ENCODE peak calls at places on chromosomes 1 and 21, in six cellular contexts. A is endothelial cell, J is activated T-cell treated with anti-CD3 and anti-CD28 coated beads for 1 hour, D is RWPE1, V is lower lobe of right lung, F is AG04449. N is an unnamed sample.

GRCh38 chr1:89826594-89826993 is 5.8 kb downstream of the LRRC8D start:
- DNase-seq in D (peak), A (no peak), V (no peak), J (no peak), F (no peak), N (no peak)

GRCh38 chr1:6205849-6206845 is at the start of gene RNF207:
- DNase-seq in A (peak), V (peak), J (peak), F (no peak), D (peak), N (no peak)

GRCh38 chr1:156616463-156616862 is 2.8 kb upstream of the HAPLN2 start:
- DNase-seq in A (peak), F (no peak), J (no peak), V (no peak), D (no peak), N (no peak)

GRCh38 chr1:204213668-204214662 is at the start of gene GOLT1A:
- DNase-seq in F (peak), V (peak), J (peak), D (peak), A (peak), N (no peak)

GRCh38 chr1:40341509-40342380 is 24.7 kb upstream of the COL9A2 start:
- DNase-seq in F (no peak), V (no peak), A (no peak), J (no peak), D (no peak), N (no peak)

GRCh38 chr1:87334351-87335174 is 5.9 kb downstream of the LMO4 start:
- DNase-seq in J (no peak), V (no peak), F (no peak), A (peak), D (peak), N (peak)

GRCh38 chr21:39885119-39885848 is 18.0 kb downstream of the PCP4 start:
- DNase-seq in D (no peak), V (no peak), F (no peak), A (no peak), J (no peak), N (no peak)

GRCh38 chr1:181149326-181150000 is 61.0 kb downstream of the IER5 start:
- DNase-seq in J (peak), A (no peak), V (no peak), D (no peak), F (no peak), N (peak)

GRCh38 chr1:167821969-167822685 is 91.8 kb downstream of the ADCY10 start:
- DNase-seq in D (no peak), F (no peak), A (no peak), J (no peak), V (no peak), N (no peak)

GRCh38 chr1:53848025-53848424 is 9.9 kb upstream of the NDC1 start:
- DNase-seq in V (no peak), J (no peak), A (no peak), D (no peak), F (no peak), N (no peak)

GRCh38 chr1:37153701-37154100 is 119.4 kb upstream of the GRIK3 start:
- DNase-seq in J (no peak), F (no peak), V (no peak), A (no peak), D (no peak), N (no peak)

GRCh38 chr1:117609471-117609911 is 3.6 kb downstream of the TENT5C start:
- DNase-seq in F (no peak), V (no peak), J (no peak), D (no peak), A (no peak), N (no peak)

GRCh38 chr1:198185759-198186158 is 29.0 kb downstream of the NEK7 start:
- DNase-seq in J (no peak), A (no peak), V (no peak), D (no peak), F (no peak), N (no peak)

GRCh38 chr1:222606757-222607156 is 11.1 kb upstream of the MIA3 start:
- DNase-seq in A (no peak), F (no peak), V (no peak), D (no peak), J (no peak), N (no peak)

GRCh38 chr1:215458084-215458483 is 109.0 kb upstream of the KCTD3 start:
- DNase-seq in F (no peak), A (no peak), D (no peak), V (no peak), J (no peak), N (no peak)

GRCh38 chr1:208781391-208782035 is 537.3 kb upstream of the PLXNA2 start:
- DNase-seq in J (no peak), D (no peak), A (no peak), V (no peak), F (no peak), N (no peak)

GRCh38 chr1:43069481-43070050 is 102.5 kb downstream of the EBNA1BP2 start:
- DNase-seq in V (no peak), A (no peak), D (no peak), J (no peak), F (no peak), N (no peak)

GRCh38 chr21:46122758-46123683 is 25.1 kb downstream of the COL6A2 start:
- DNase-seq in F (no peak), A (no peak), V (peak), J (no peak), D (no peak), N (peak)

GRCh38 chr1:215143497-215143896 is 61.0 kb downstream of the KCNK2 start:
- DNase-seq in V (no peak), F (no peak), A (no peak), J (no peak), D (no peak), N (no peak)

GRCh38 chr1:155931332-155932038 is 2.7 kb downstream of the KHDC4 start:
- DNase-seq in D (no peak), V (peak), A (no peak), F (no peak), J (no peak), N (peak)

GRCh38 chr21:42583992-42584641 is 69.3 kb upstream of the PDE9A start:
- DNase-seq in A (no peak), F (no peak), D (no peak), J (no peak), V (no peak), N (no peak)

GRCh38 chr1:6466023-6466422 is at the start of gene TNFRSF25:
- DNase-seq in F (no peak), A (no peak), D (no peak), J (peak), V (no peak), N (no peak)

GRCh38 chr1:46526013-46526688 is 25.3 kb downstream of the KNCN start:
- DNase-seq in A (no peak), V (peak), J (no peak), F (no peak), D (no peak), N (no peak)

GRCh38 chr1:119139857-119140176 is 636 bp downstream of the WARS2 start:
- DNase-seq in D (no peak), V (no peak), F (no peak), A (no peak), J (no peak), N (no peak)

GRCh38 chr21:21973806-21974205 is 975.6 kb downstream of the NCAM2 start:
- DNase-seq in V (no peak), A (no peak), J (no peak), D (no peak), F (no peak), N (no peak)

GRCh38 chr1:21886486-21887215 is 50.5 kb downstream of the HSPG2 start:
- DNase-seq in F (no peak), J (no peak), A (no peak), D (no peak), V (no peak), N (no peak)

GRCh38 chr1:91549041-91549735 is 48.5 kb downstream of the CDC7 start:
- DNase-seq in F (no peak), D (no peak), A (no peak), J (no peak), V (no peak), N (no peak)

GRCh38 chr1:90502696-90503095 is 214.4 kb downstream of the BARHL2 start:
- DNase-seq in F (no peak), V (no peak), A (no peak), J (no peak), D (no peak), N (no peak)